ENCODE peak calls at places on chromosomes 13 and 19, in nine cellular contexts. B is DMS 273 treated with DMSO at 0.1 percent for 48 hours; N is stimulated activated CD4-positive, alpha-beta T cell treated with anti-CD3 and anti-CD28 coated beads, Interleukin-1b, Interleukin-23, amount 100 ng/mL, for 1 hour; V is activated naive CD4-positive, alpha-beta T cell treated with Interleukin-2 at 50 U/mL for 16 hours; U is GOT3; X is GM04504; Q is lung microvascular endothelial cell; G is HT-29; H is activated B cell treated with CpG ODN at 0.5 μM for 24 hours. D is an unnamed sample.

GRCh38 chr13:43865892-43866291 is 13.6 kb downstream of the CCDC122 start:
- DNase-seq in B (no peak), N (no peak), V (no peak), U (no peak), X (peak), Q (peak), G (no peak), H (no peak), D (no peak)

GRCh38 chr19:8571006-8571411 is 6.2 kb downstream of the MYO1F start:
- DNase-seq in B (no peak), N (no peak), V (peak), U (no peak), X (peak), Q (no peak), G (no peak), H (no peak), D (no peak)

GRCh38 chr13:111370147-111370546 is 49.7 kb downstream of the TEX29 start:
- DNase-seq in B (no peak), N (no peak), V (no peak), U (no peak), X (no peak), Q (no peak), G (no peak), H (no peak), D (no peak)

GRCh38 chr19:46815833-46816627 is 27.6 kb upstream of the SLC1A5 start:
- DNase-seq in B (peak), N (no peak), V (no peak), U (no peak), X (no peak), Q (no peak), G (peak), H (no peak), D (no peak)

GRCh38 chr19:51550848-51551672 is 19.6 kb upstream of the SIGLEC6 start:
- DNase-seq in B (no peak), N (no peak), V (no peak), U (no peak), X (no peak), Q (no peak), G (no peak), H (no peak), D (no peak)

GRCh38 chr19:7478843-7479227 is 10.0 kb downstream of the PEX11G start:
- DNase-seq in B (no peak), N (no peak), V (no peak), U (no peak), X (no peak), Q (no peak), G (no peak), H (no peak), D (no peak)

GRCh38 chr13:42803563-42804212 is 22.3 kb downstream of the FAM216B start:
- DNase-seq in B (no peak), N (no peak), V (no peak), U (no peak), X (no peak), Q (no peak), G (no peak), H (no peak), D (no peak)

GRCh38 chr13:51267581-51267980 is 45.4 kb downstream of the FAM124A start:
- DNase-seq in B (no peak), N (no peak), V (no peak), U (no peak), X (no peak), Q (no peak), G (no peak), H (no peak), D (no peak)

GRCh38 chr19:2032296-2032941 is 16.9 kb upstream of the BTBD2 start:
- DNase-seq in B (peak), N (no peak), V (peak), U (peak), X (peak), Q (peak), G (peak), H (no peak), D (no peak)

GRCh38 chr19:35601971-35602370 is 10.6 kb upstream of the HAUS5 start:
- DNase-seq in B (no peak), N (no peak), V (no peak), U (no peak), X (no peak), Q (no peak), G (no peak), H (no peak), D (no peak)

GRCh38 chr19:5600797-5601196 is 21.8 kb downstream of the SAFB2 start:
- DNase-seq in B (no peak), N (no peak), V (no peak), U (no peak), X (no peak), Q (no peak), G (no peak), H (no peak), D (no peak)

GRCh38 chr19:28715157-28715556 is 497.8 kb downstream of the UQCRFS1 start:
- DNase-seq in B (no peak), N (no peak), V (no peak), U (no peak), X (no peak), Q (no peak), G (no peak), H (no peak), D (no peak)

GRCh38 chr13:24168392-24168750 is 7.9 kb downstream of the SPATA13 start:
- DNase-seq in B (no peak), N (no peak), V (no peak), U (no peak), X (no peak), Q (no peak), G (no peak), H (no peak), D (no peak)

GRCh38 chr13:99205621-99206220 is 5.1 kb downstream of the UBAC2 start:
- DNase-seq in B (no peak), N (no peak), V (no peak), U (no peak), X (no peak), Q (no peak), G (no peak), H (no peak), D (no peak)

GRCh38 chr13:103098535-103098934 is 32.3 kb upstream of the SLC10A2 start:
- DNase-seq in B (no peak), N (no peak), V (no peak), U (no peak), X (no peak), Q (no peak), G (no peak), H (no peak), D (no peak)

GRCh38 chr19:31118292-31118925 is 230.8 kb downstream of the TSHZ3 start:
- DNase-seq in B (no peak), N (no peak), V (no peak), U (no peak), X (no peak), Q (no peak), G (no peak), H (no peak), D (no peak)

GRCh38 chr19:39814595-39814994 is 19.4 kb downstream of the DYRK1B start:
- DNase-seq in B (no peak), N (no peak), V (no peak), U (no peak), X (no peak), Q (no peak), G (no peak), H (no peak), D (no peak)